ENCODE peak calls at places on chromosome 1, in ten cellular contexts. J, Q, R, E, F, O, H, G, L and K are unnamed samples.

GRCh38 chr1:56194911-56195310 is 384.5 kb downstream of the PLPP3 start:
- DNase-seq in J (no peak), L (no peak), Q (no peak), R (no peak), H (no peak), O (no peak), E (no peak), G (no peak), F (no peak), K (no peak)

GRCh38 chr1:17420361-17420760 is 19.1 kb downstream of the RCC2 start:
- DNase-seq in L (no peak), R (no peak), O (no peak), H (no peak), G (no peak), E (no peak), F (no peak), Q (no peak), J (no peak), K (no peak)

GRCh38 chr1:71796044-71796443 is 486.3 kb downstream of the NEGR1 start:
- DNase-seq in R (no peak), L (no peak), H (no peak), Q (no peak), F (no peak), O (no peak), E (no peak), J (no peak), G (no peak), K (no peak)

GRCh38 chr1:89339039-89339438 is 24.8 kb upstream of the GBP6 start:
- DNase-seq in J (no peak), F (no peak), E (no peak), L (no peak), O (no peak), G (no peak), Q (no peak), H (no peak), R (no peak), K (no peak)

GRCh38 chr1:112358798-112359408 is 37.1 kb upstream of the CTTNBP2NL start:
- DNase-seq in G (no peak), E (peak; percentile 85), L (peak; percentile 50), O (peak; percentile 71), Q (no peak), J (peak; percentile 83), R (peak; percentile 46), F (peak; percentile 77), H (peak; percentile 83), K (no peak)

GRCh38 chr1:220013497-220013896 is 32.8 kb downstream of the EPRS1 start:
- DNase-seq in G (no peak), Q (no peak), R (no peak), J (no peak), E (no peak), L (no peak), H (no peak), F (no peak), O (no peak), K (no peak)

GRCh38 chr1:180915426-180915965 is 2.8 kb downstream of the KIAA1614 start:
- DNase-seq in G (no peak), R (no peak), L (no peak), O (no peak), J (no peak), H (no peak), F (no peak), Q (no peak), E (peak; percentile 20), K (no peak)

GRCh38 chr1:9639190-9639589 is 12.3 kb upstream of the PIK3CD start:
- DNase-seq in E (no peak), F (no peak), O (no peak), R (no peak), L (no peak), G (no peak), J (no peak), Q (no peak), H (no peak), K (no peak)

DNA sequence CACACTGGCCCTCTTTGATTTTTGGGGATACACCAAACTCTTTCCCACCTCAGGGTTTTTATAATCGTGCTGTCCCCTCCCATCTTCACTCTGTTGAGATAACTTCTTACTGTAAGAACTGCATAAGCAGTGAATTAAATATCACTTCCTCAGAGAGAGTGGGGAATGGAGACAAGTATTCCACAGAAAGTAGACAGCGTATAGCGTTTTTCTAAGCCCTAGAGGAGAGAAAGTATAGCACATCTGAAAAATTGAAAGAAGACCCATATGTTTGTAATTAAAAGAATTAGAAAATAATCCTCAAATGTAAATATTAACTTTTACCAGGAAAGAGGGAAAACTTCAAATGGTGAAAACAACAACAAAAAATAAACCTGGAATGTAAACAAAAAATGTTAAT is 67.3 kb downstream of the GPR161 start:
- DNase-seq in H (no peak), G (no peak), R (no peak), L (no peak), Q (no peak), F (no peak), J (no peak), E (no peak), O (no peak), K (no peak)
- TF ChIP-seq CTCF in H (no peak), G (no peak), R (no peak), L (no peak), Q (peak; percentile 25), F (no peak), J (no peak), E (no peak), O (no peak), K (no peak)

GRCh38 chr1:161096015-161096414 is 2.1 kb upstream of the KLHDC9 start:
- DNase-seq in H (no peak), L (no peak), O (no peak), J (no peak), Q (peak; percentile 3), G (no peak), E (no peak), F (no peak), R (no peak), K (no peak)

GRCh38 chr1:161099090-161099802 is 1.1 kb downstream of the KLHDC9 start:
- DNase-seq in E (no peak), Q (no peak), J (no peak), H (no peak), F (no peak), L (no peak), R (no peak), G (no peak), O (no peak), K (no peak)

GRCh38 chr1:161100534-161100933 is 2.4 kb downstream of the KLHDC9 start:
- DNase-seq in E (no peak), R (no peak), F (no peak), G (no peak), H (no peak), J (no peak), Q (no peak), O (no peak), L (no peak), K (no peak)

GRCh38 chr1:161096514-161096913 is 1.6 kb upstream of the KLHDC9 start:
- DNase-seq in E (no peak), J (no peak), R (no peak), O (peak; percentile 30), G (no peak), L (no peak), H (no peak), Q (peak; percentile 24), F (no peak), K (no peak)

DNA sequence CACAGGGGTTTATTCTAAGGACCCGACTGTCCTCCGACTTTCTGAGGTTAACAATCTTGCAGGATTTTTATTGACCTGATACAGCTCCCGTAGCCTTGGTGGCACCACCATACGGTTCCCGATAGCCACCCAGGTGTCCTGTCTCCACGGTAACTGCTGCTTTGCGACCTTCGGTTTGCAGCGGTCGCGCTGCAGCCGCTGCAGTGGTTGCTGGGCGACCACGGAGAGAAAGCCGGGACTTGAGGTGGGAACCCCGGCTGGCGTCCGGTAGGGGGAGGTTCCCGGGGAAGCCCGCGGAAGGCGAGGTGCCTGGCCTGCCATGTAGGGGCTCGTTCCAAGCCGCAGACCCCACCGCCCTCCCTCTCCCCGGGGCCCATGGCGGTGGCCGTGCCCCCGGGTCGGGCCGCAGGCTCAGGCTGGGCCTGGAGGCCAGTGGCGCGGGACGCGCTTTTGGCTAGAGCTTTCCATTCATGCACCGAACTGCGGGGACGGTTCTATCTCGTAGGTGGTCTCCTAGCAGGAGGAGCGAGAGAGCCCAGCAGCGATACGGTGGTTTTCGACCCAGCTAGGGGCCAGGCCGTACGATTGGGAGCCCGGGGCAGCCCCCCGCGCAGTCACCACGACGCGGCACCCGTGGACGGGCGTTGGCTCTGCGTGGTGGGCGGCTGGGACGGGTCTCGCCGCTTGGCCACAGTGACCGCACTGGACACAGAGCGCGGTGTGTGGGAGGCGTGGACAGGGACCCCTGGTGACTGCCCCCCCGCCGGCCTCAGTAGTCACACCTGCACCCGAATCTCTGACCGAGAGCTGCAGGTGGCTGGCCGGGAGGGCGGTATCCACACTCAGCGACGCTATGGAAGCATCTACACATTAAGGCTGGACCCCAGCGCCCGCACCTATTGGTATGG is at the start of gene KLHDC9:
- DNase-seq in H (peak; percentile 96), J (peak; percentile 78), O (peak; percentile 46), G (no peak), F (peak; percentile 88), R (peak; percentile 89), Q (peak; percentile 93), E (peak; percentile 83), L (peak; percentile 93), K (peak; percentile 88)
- TF ChIP-seq CTCF in H (no peak), J (peak; percentile 26), O (no peak), G (peak; percentile 27), F (no peak), R (peak; percentile 26), Q (peak; percentile 0), E (no peak), L (peak; percentile 7), K (no peak)

DNA sequence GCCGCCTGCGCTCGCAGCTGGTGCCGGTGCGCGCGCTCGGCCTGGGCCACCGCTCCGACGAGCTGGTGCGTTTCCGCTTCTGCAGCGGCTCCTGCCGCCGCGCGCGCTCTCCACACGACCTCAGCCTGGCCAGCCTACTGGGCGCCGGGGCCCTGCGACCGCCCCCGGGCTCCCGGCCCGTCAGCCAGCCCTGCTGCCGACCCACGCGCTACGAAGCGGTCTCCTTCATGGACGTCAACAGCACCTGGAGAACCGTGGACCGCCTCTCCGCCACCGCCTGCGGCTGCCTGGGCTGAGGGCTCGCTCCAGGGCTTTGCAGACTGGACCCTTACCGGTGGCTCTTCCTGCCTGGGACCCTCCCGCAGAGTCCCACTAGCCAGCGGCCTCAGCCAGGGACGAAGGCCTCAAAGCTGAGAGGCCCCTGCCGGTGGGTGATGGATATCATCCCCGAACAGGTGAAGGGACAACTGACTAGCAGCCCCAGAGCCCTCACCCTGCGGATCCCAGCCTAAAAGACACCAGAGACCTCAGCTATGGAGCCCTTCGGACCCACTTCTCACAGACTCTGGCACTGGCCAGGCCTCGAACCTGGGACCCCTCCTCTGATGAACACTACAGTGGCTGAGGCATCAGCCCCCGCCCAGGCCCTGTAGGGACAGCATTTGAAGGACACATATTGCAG is 3.0 kb downstream of the ARTN start:
- DNase-seq in F (peak; percentile 63), R (no peak), O (no peak), J (peak; percentile 35), L (peak; percentile 45), H (peak; percentile 65), G (no peak), Q (no peak), E (no peak), K (no peak)
- TF ChIP-seq CTCF in F (no peak), R (no peak), O (no peak), J (no peak), L (no peak), H (peak; percentile 47), G (no peak), Q (peak; percentile 47), E (no peak), K (no peak)

DNA sequence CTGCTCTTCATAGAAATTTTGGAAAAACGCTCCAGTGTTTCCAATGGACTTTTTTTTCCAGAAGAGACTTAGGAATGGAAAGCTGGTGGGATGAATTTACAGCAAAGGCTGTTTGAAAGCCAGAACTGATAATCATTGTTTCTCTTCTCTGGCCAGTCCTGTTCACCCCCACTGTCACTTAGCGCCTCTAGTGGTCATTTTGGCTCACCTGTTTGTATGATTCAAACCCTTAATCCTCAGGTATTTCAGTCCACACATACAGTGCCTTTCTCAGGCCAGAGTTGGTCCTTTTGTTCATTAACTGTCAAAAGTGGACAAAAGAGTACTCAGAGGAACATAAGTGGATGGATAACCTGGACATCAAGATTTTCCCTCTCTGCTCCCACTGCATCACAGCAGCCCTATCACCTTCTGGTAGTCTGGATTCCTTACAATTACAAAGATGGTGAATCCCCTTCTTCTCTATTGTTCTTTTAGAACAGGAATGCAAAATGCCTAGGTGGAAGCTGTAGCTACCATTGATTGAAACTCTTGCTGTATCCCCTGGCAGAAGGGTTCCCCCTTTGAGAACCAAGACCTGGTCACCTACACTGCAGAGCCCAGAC is 177.6 kb upstream of the OLFM3 start:
- DNase-seq in O (no peak), L (no peak), H (peak; percentile 44), E (no peak), G (no peak), R (peak; percentile 20), Q (no peak), F (no peak), J (no peak), K (no peak)
- TF ChIP-seq CTCF in O (no peak), L (no peak), H (peak; percentile 79), E (no peak), G (no peak), R (peak; percentile 54), Q (peak; percentile 41), F (peak; percentile 26), J (no peak), K (peak; percentile 26)